ENCODE peak calls at places on chromosomes 5 and 9, in six cellular contexts. One of them, this sample, is unnamed.

GRCh38 chr5:1497795-1498622 is 25.8 kb downstream of the LPCAT1 start:
- DNase-seq in left lung: no peak
- DNase-seq in A673: no peak
- DNase-seq in ovary: no peak
- DNase-seq in CD8-positive, alpha-beta T cell: no peak
- DNase-seq in cardiac muscle cell: no peak
- DNase-seq in this sample: no peak

GRCh38 chr5:143600396-143601075 is 197.1 kb upstream of the NR3C1 start:
- DNase-seq in left lung: no peak
- DNase-seq in A673: no peak
- DNase-seq in ovary: no peak
- DNase-seq in CD8-positive, alpha-beta T cell: no peak
- DNase-seq in cardiac muscle cell: no peak
- DNase-seq in this sample: no peak

GRCh38 chr9:95211028-95211427 is 106.5 kb downstream of the FANCC start:
- DNase-seq in left lung: no peak
- DNase-seq in A673: no peak
- DNase-seq in ovary: no peak
- DNase-seq in CD8-positive, alpha-beta T cell: no peak
- DNase-seq in cardiac muscle cell: peak; percentile 52
- DNase-seq in this sample: no peak

GRCh38 chr5:39755986-39756385 is 331.2 kb upstream of the DAB2 start:
- DNase-seq in left lung: no peak
- DNase-seq in A673: peak; percentile 52
- DNase-seq in ovary: no peak
- DNase-seq in CD8-positive, alpha-beta T cell: no peak
- DNase-seq in cardiac muscle cell: no peak
- DNase-seq in this sample: no peak

GRCh38 chr5:92022414-92022813 is 639.3 kb upstream of the ARRDC3 start:
- DNase-seq in left lung: no peak
- DNase-seq in A673: no peak
- DNase-seq in ovary: no peak
- DNase-seq in CD8-positive, alpha-beta T cell: no peak
- DNase-seq in cardiac muscle cell: no peak
- DNase-seq in this sample: no peak

GRCh38 chr9:98010450-98010849 is 27.3 kb downstream of the ANP32B start:
- DNase-seq in left lung: no peak
- DNase-seq in A673: no peak
- DNase-seq in ovary: no peak
- DNase-seq in CD8-positive, alpha-beta T cell: no peak
- DNase-seq in cardiac muscle cell: no peak
- DNase-seq in this sample: no peak

GRCh38 chr9:84152204-84152603 is 171.6 kb downstream of the RMI1 start:
- DNase-seq in left lung: no peak
- DNase-seq in A673: no peak
- DNase-seq in ovary: no peak
- DNase-seq in CD8-positive, alpha-beta T cell: no peak
- DNase-seq in cardiac muscle cell: no peak
- DNase-seq in this sample: no peak

GRCh38 chr9:20989923-20990341 is 41.5 kb downstream of the HACD4 start:
- DNase-seq in left lung: peak; percentile 80
- DNase-seq in A673: no peak
- DNase-seq in ovary: no peak
- DNase-seq in CD8-positive, alpha-beta T cell: no peak
- DNase-seq in cardiac muscle cell: no peak
- DNase-seq in this sample: peak; percentile 68

GRCh38 chr5:116876240-116876840 is 301.7 kb upstream of the SEMA6A start:
- DNase-seq in left lung: no peak
- DNase-seq in A673: no peak
- DNase-seq in ovary: no peak
- DNase-seq in CD8-positive, alpha-beta T cell: no peak
- DNase-seq in cardiac muscle cell: no peak
- DNase-seq in this sample: no peak

GRCh38 chr9:38687389-38687842 is 32.5 kb downstream of the FAM240B start:
- DNase-seq in left lung: peak; percentile 81
- DNase-seq in A673: no peak
- DNase-seq in ovary: peak; percentile 21
- DNase-seq in CD8-positive, alpha-beta T cell: no peak
- DNase-seq in cardiac muscle cell: no peak
- DNase-seq in this sample: peak; percentile 90

GRCh38 chr9:36772449-36773370 is 200.0 kb downstream of the MELK start:
- DNase-seq in left lung: no peak
- DNase-seq in A673: peak; percentile 28
- DNase-seq in ovary: no peak
- DNase-seq in CD8-positive, alpha-beta T cell: no peak
- DNase-seq in cardiac muscle cell: peak; percentile 60
- DNase-seq in this sample: no peak

GRCh38 chr9:94973491-94973941 is 247.0 kb downstream of the AOPEP start:
- DNase-seq in left lung: no peak
- DNase-seq in A673: peak; percentile 52
- DNase-seq in ovary: no peak
- DNase-seq in CD8-positive, alpha-beta T cell: no peak
- DNase-seq in cardiac muscle cell: no peak
- DNase-seq in this sample: no peak

GRCh38 chr9:5429873-5430564 is 7.7 kb downstream of the PLGRKT start:
- DNase-seq in left lung: no peak
- DNase-seq in A673: no peak
- DNase-seq in ovary: no peak
- DNase-seq in CD8-positive, alpha-beta T cell: no peak
- DNase-seq in cardiac muscle cell: no peak
- DNase-seq in this sample: no peak

GRCh38 chr9:12818431-12819000 is 43.7 kb downstream of the LURAP1L start:
- DNase-seq in left lung: peak; percentile 60
- DNase-seq in A673: no peak
- DNase-seq in ovary: no peak
- DNase-seq in CD8-positive, alpha-beta T cell: no peak
- DNase-seq in cardiac muscle cell: no peak
- DNase-seq in this sample: no peak

GRCh38 chr5:160180931-160181330 is 48.4 kb upstream of the FABP6 start:
- DNase-seq in left lung: no peak
- DNase-seq in A673: no peak
- DNase-seq in ovary: no peak
- DNase-seq in CD8-positive, alpha-beta T cell: no peak
- DNase-seq in cardiac muscle cell: no peak
- DNase-seq in this sample: no peak

GRCh38 chr5:129767927-129768380 is 20.1 kb downstream of the MINAR2 start:
- DNase-seq in left lung: peak; percentile 32
- DNase-seq in A673: peak; percentile 93
- DNase-seq in ovary: peak; percentile 26
- DNase-seq in CD8-positive, alpha-beta T cell: peak; percentile 51
- DNase-seq in cardiac muscle cell: peak; percentile 95
- DNase-seq in this sample: no peak

GRCh38 chr5:81760521-81760920 is 9.6 kb upstream of the SSBP2 start:
- DNase-seq in left lung: no peak
- DNase-seq in A673: peak; percentile 43
- DNase-seq in ovary: no peak
- DNase-seq in CD8-positive, alpha-beta T cell: no peak
- DNase-seq in cardiac muscle cell: no peak
- DNase-seq in this sample: no peak

GRCh38 chr9:113619156-113619861 is 155.8 kb downstream of the RGS3 start:
- DNase-seq in left lung: no peak
- DNase-seq in A673: no peak
- DNase-seq in ovary: no peak
- DNase-seq in CD8-positive, alpha-beta T cell: no peak
- DNase-seq in cardiac muscle cell: no peak
- DNase-seq in this sample: peak; percentile 46

GRCh38 chr5:177471610-177472356 is 1.7 kb downstream of the DBN1 start:
- DNase-seq in left lung: no peak
- DNase-seq in A673: no peak
- DNase-seq in ovary: no peak
- DNase-seq in CD8-positive, alpha-beta T cell: peak; percentile 79
- DNase-seq in cardiac muscle cell: no peak
- DNase-seq in this sample: peak; percentile 63

GRCh38 chr5:124841829-124842712 is 95.6 kb upstream of the ZNF608 start:
- DNase-seq in left lung: no peak
- DNase-seq in A673: no peak
- DNase-seq in ovary: no peak
- DNase-seq in CD8-positive, alpha-beta T cell: no peak
- DNase-seq in cardiac muscle cell: no peak
- DNase-seq in this sample: no peak

GRCh38 chr5:178074266-178074952 is 38.9 kb upstream of the N4BP3 start:
- DNase-seq in left lung: no peak
- DNase-seq in A673: peak; percentile 29
- DNase-seq in ovary: no peak
- DNase-seq in CD8-positive, alpha-beta T cell: no peak
- DNase-seq in cardiac muscle cell: no peak
- DNase-seq in this sample: no peak

GRCh38 chr5:150642567-150642927 is 2.1 kb downstream of the SYNPO start:
- DNase-seq in left lung: peak; percentile 80
- DNase-seq in A673: no peak
- DNase-seq in ovary: peak; percentile 87
- DNase-seq in CD8-positive, alpha-beta T cell: no peak
- DNase-seq in cardiac muscle cell: peak; percentile 55
- DNase-seq in this sample: peak; percentile 76

GRCh38 chr5:63262191-63262981 is 683.8 kb downstream of the LRRC70 start:
- DNase-seq in left lung: no peak
- DNase-seq in A673: peak; percentile 47
- DNase-seq in ovary: no peak
- DNase-seq in CD8-positive, alpha-beta T cell: no peak
- DNase-seq in cardiac muscle cell: no peak
- DNase-seq in this sample: no peak

GRCh38 chr5:1118738-1119137 is 6.9 kb upstream of the SLC12A7 start:
- DNase-seq in left lung: no peak
- DNase-seq in A673: peak; percentile 64
- DNase-seq in ovary: peak; percentile 68
- DNase-seq in CD8-positive, alpha-beta T cell: no peak
- DNase-seq in cardiac muscle cell: no peak
- DNase-seq in this sample: no peak

GRCh38 chr5:122775713-122776084 is 819 bp downstream of the SNX2 start:
- DNase-seq in left lung: no peak
- DNase-seq in A673: no peak
- DNase-seq in ovary: no peak
- DNase-seq in CD8-positive, alpha-beta T cell: no peak
- DNase-seq in cardiac muscle cell: no peak
- DNase-seq in this sample: no peak

GRCh38 chr5:180387798-180388197 is 34.7 kb upstream of the GFPT2 start:
- DNase-seq in left lung: no peak
- DNase-seq in A673: no peak
- DNase-seq in ovary: no peak
- DNase-seq in CD8-positive, alpha-beta T cell: no peak
- DNase-seq in cardiac muscle cell: no peak
- DNase-seq in this sample: peak; percentile 20

GRCh38 chr9:133857639-133858038 is 119.5 kb upstream of the SARDH start:
- DNase-seq in left lung: no peak
- DNase-seq in A673: no peak
- DNase-seq in ovary: no peak
- DNase-seq in CD8-positive, alpha-beta T cell: no peak
- DNase-seq in cardiac muscle cell: no peak
- DNase-seq in this sample: no peak

GRCh38 chr9:108671156-108671555 is 184.6 kb downstream of the ACTL7B start:
- DNase-seq in left lung: no peak
- DNase-seq in A673: peak; percentile 62
- DNase-seq in ovary: no peak
- DNase-seq in CD8-positive, alpha-beta T cell: no peak
- DNase-seq in cardiac muscle cell: no peak
- DNase-seq in this sample: no peak

GRCh38 chr5:146813346-146813745 is 65.2 kb downstream of the PPP2R2B start:
- DNase-seq in left lung: no peak
- DNase-seq in A673: no peak
- DNase-seq in ovary: no peak
- DNase-seq in CD8-positive, alpha-beta T cell: no peak
- DNase-seq in cardiac muscle cell: no peak
- DNase-seq in this sample: no peak

GRCh38 chr9:122606587-122606986 is 8.0 kb upstream of the OR1Q1 start:
- DNase-seq in left lung: no peak
- DNase-seq in A673: no peak
- DNase-seq in ovary: no peak
- DNase-seq in CD8-positive, alpha-beta T cell: no peak
- DNase-seq in cardiac muscle cell: no peak
- DNase-seq in this sample: no peak

GRCh38 chr5:133203317-133204305 is 151.8 kb downstream of the HSPA4 start:
- DNase-seq in left lung: no peak
- DNase-seq in A673: no peak
- DNase-seq in ovary: no peak
- DNase-seq in CD8-positive, alpha-beta T cell: no peak
- DNase-seq in cardiac muscle cell: no peak
- DNase-seq in this sample: no peak

GRCh38 chr9:128124451-128124850 is 3.1 kb downstream of the PTGES2 start:
- DNase-seq in left lung: no peak
- DNase-seq in A673: no peak
- DNase-seq in ovary: no peak
- DNase-seq in CD8-positive, alpha-beta T cell: no peak
- DNase-seq in cardiac muscle cell: no peak
- DNase-seq in this sample: no peak

GRCh38 chr9:132776268-132776667 is 101.8 kb downstream of the AK8 start:
- DNase-seq in left lung: no peak
- DNase-seq in A673: no peak
- DNase-seq in ovary: peak; percentile 32
- DNase-seq in CD8-positive, alpha-beta T cell: no peak
- DNase-seq in cardiac muscle cell: no peak
- DNase-seq in this sample: no peak

GRCh38 chr9:76086521-76086920 is 196.0 kb downstream of the PCSK5 start:
- DNase-seq in left lung: no peak
- DNase-seq in A673: no peak
- DNase-seq in ovary: no peak
- DNase-seq in CD8-positive, alpha-beta T cell: no peak
- DNase-seq in cardiac muscle cell: no peak
- DNase-seq in this sample: no peak
- H3K27me3 ChIP-seq in left lung: no peaks in the 10 kb centered on the region
- H3K27me3 ChIP-seq in A673: peaks cover 47% of the 10 kb centered on the region
- H3K27me3 ChIP-seq in ovary: no peaks in the 10 kb centered on the region
- H3K27me3 ChIP-seq in CD8-positive, alpha-beta T cell: no peaks in the 10 kb centered on the region
- H3K27me3 ChIP-seq in cardiac muscle cell: no peaks in the 10 kb centered on the region
- H3K27me3 ChIP-seq in this sample: no peaks in the 10 kb centered on the region

DNA sequence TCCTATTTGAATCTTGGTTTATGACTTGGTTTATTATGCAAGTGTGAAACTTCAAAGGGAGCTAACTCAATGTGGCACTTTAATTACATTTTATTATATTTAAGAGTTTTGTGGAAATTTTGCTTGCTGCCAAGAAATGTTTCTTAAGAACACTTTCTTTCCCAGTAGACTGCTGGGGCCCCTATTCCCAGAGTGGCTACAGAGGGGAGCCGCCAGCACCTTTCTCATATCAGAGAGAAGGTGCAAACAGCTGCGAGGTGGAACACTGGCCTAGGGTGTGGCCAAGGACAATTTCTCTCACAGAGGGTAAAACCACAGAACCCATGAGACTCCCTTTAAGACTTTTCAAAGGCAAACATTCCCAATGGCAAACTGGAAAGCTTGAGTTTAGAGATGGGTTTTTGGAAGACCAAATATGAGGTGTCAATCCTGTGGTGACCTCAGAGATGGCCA is 335.2 kb upstream of the PIK3R1 start:
- DNase-seq in left lung: no peak
- DNase-seq in A673: no peak
- DNase-seq in ovary: no peak
- DNase-seq in CD8-positive, alpha-beta T cell: no peak
- DNase-seq in cardiac muscle cell: no peak
- DNase-seq in this sample: no peak
- TF ChIP-seq CTCF in left lung: no peak
- TF ChIP-seq CTCF in A673: no peak
- TF ChIP-seq CTCF in ovary: no peak
- TF ChIP-seq CTCF in CD8-positive, alpha-beta T cell: no peak
- TF ChIP-seq CTCF in cardiac muscle cell: no peak
- TF ChIP-seq CTCF in this sample: no peak

GRCh38 chr9:25935188-25935587 is 256.9 kb upstream of the TUSC1 start:
- DNase-seq in left lung: no peak
- DNase-seq in A673: no peak
- DNase-seq in ovary: no peak
- DNase-seq in CD8-positive, alpha-beta T cell: no peak
- DNase-seq in cardiac muscle cell: no peak
- DNase-seq in this sample: no peak
- H3K9me3 ChIP-seq in left lung: no peaks in the 10 kb centered on the region
- H3K9me3 ChIP-seq in A673: no peaks in the 10 kb centered on the region
- H3K9me3 ChIP-seq in ovary: no peaks in the 10 kb centered on the region
- H3K9me3 ChIP-seq in CD8-positive, alpha-beta T cell: no peaks in the 10 kb centered on the region
- H3K9me3 ChIP-seq in cardiac muscle cell: no peaks in the 10 kb centered on the region
- H3K9me3 ChIP-seq in this sample: no peaks in the 10 kb centered on the region

GRCh38 chr5:97149689-97150088 is 7.3 kb upstream of the LIX1 start:
- DNase-seq in left lung: no peak
- DNase-seq in A673: no peak
- DNase-seq in ovary: no peak
- DNase-seq in CD8-positive, alpha-beta T cell: no peak
- DNase-seq in cardiac muscle cell: no peak
- DNase-seq in this sample: no peak
- H3K27me3 ChIP-seq in left lung: no peaks in the 10 kb centered on the region
- H3K27me3 ChIP-seq in A673: no peaks in the 10 kb centered on the region
- H3K27me3 ChIP-seq in ovary: no peaks in the 10 kb centered on the region
- H3K27me3 ChIP-seq in CD8-positive, alpha-beta T cell: no peaks in the 10 kb centered on the region
- H3K27me3 ChIP-seq in cardiac muscle cell: no peaks in the 10 kb centered on the region
- H3K27me3 ChIP-seq in this sample: no peaks in the 10 kb centered on the region

This sample was measured in upper lobe of right lung.